ENCODE peak calls at places on chromosomes 2 and 18, in nine cellular contexts. One of them, this sample, is unnamed. For H3K27me3, the result is how much of the 10 kb centered on the place peaks cover.

GRCh38 chr2:26911911-26912861 is 58.3 kb upstream of the MAPRE3 start:
- DNase-seq in SJSA1: no peak
- DNase-seq in tibial nerve: no peak
- DNase-seq in effector memory CD4-positive, alpha-beta T cell: no peak
- DNase-seq in right cardiac atrium: peak
- DNase-seq in breast epithelium: no peak
- DNase-seq in GM23338: peak
- DNase-seq in uterus: no peak
- DNase-seq in ovary: no peak
- DNase-seq in this sample: no peak

GRCh38 chr2:23940976-23941605 is 828 bp downstream of the UBXN2A start:
- DNase-seq in SJSA1: no peak
- DNase-seq in tibial nerve: no peak
- DNase-seq in effector memory CD4-positive, alpha-beta T cell: no peak
- DNase-seq in right cardiac atrium: no peak
- DNase-seq in breast epithelium: no peak
- DNase-seq in GM23338: no peak
- DNase-seq in uterus: no peak
- DNase-seq in ovary: no peak
- DNase-seq in this sample: no peak

GRCh38 chr2:135512099-135512498 is 18.9 kb downstream of the ZRANB3 start:
- DNase-seq in SJSA1: no peak
- DNase-seq in tibial nerve: no peak
- DNase-seq in effector memory CD4-positive, alpha-beta T cell: no peak
- DNase-seq in right cardiac atrium: no peak
- DNase-seq in breast epithelium: no peak
- DNase-seq in GM23338: no peak
- DNase-seq in uterus: no peak
- DNase-seq in ovary: no peak
- DNase-seq in this sample: no peak

GRCh38 chr18:37721544-37722302 is 156.1 kb upstream of the CELF4 start:
- DNase-seq in SJSA1: no peak
- DNase-seq in tibial nerve: no peak
- DNase-seq in effector memory CD4-positive, alpha-beta T cell: no peak
- DNase-seq in right cardiac atrium: no peak
- DNase-seq in breast epithelium: no peak
- DNase-seq in GM23338: no peak
- DNase-seq in uterus: no peak
- DNase-seq in ovary: no peak
- DNase-seq in this sample: no peak

GRCh38 chr2:194264586-194264985 is 1392.4 kb upstream of the SLC39A10 start:
- DNase-seq in SJSA1: no peak
- DNase-seq in tibial nerve: no peak
- DNase-seq in effector memory CD4-positive, alpha-beta T cell: no peak
- DNase-seq in right cardiac atrium: no peak
- DNase-seq in breast epithelium: no peak
- DNase-seq in GM23338: no peak
- DNase-seq in uterus: no peak
- DNase-seq in ovary: no peak
- DNase-seq in this sample: no peak

GRCh38 chr18:39561136-39561535 is 1995.5 kb upstream of the CELF4 start:
- DNase-seq in SJSA1: no peak
- DNase-seq in tibial nerve: no peak
- DNase-seq in effector memory CD4-positive, alpha-beta T cell: no peak
- DNase-seq in right cardiac atrium: no peak
- DNase-seq in breast epithelium: no peak
- DNase-seq in GM23338: no peak
- DNase-seq in uterus: no peak
- DNase-seq in ovary: no peak
- DNase-seq in this sample: no peak

GRCh38 chr2:180722551-180723239 is 257.7 kb upstream of the UBE2E3 start:
- DNase-seq in SJSA1: no peak
- DNase-seq in tibial nerve: no peak
- DNase-seq in effector memory CD4-positive, alpha-beta T cell: no peak
- DNase-seq in right cardiac atrium: no peak
- DNase-seq in breast epithelium: no peak
- DNase-seq in GM23338: no peak
- DNase-seq in uterus: no peak
- DNase-seq in ovary: no peak
- DNase-seq in this sample: no peak

GRCh38 chr2:44742054-44742453 is 199.4 kb upstream of the SIX3 start:
- DNase-seq in SJSA1: no peak
- DNase-seq in tibial nerve: no peak
- DNase-seq in effector memory CD4-positive, alpha-beta T cell: no peak
- DNase-seq in right cardiac atrium: no peak
- DNase-seq in breast epithelium: no peak
- DNase-seq in GM23338: no peak
- DNase-seq in uterus: no peak
- DNase-seq in ovary: no peak
- DNase-seq in this sample: no peak

GRCh38 chr2:20368706-20369105 is 18.1 kb upstream of the PUM2 start:
- DNase-seq in SJSA1: no peak
- DNase-seq in tibial nerve: no peak
- DNase-seq in effector memory CD4-positive, alpha-beta T cell: no peak
- DNase-seq in right cardiac atrium: no peak
- DNase-seq in breast epithelium: no peak
- DNase-seq in GM23338: no peak
- DNase-seq in uterus: no peak
- DNase-seq in ovary: no peak
- DNase-seq in this sample: no peak

GRCh38 chr18:6058941-6059340 is 163.6 kb upstream of the TMEM200C start:
- DNase-seq in SJSA1: no peak
- DNase-seq in tibial nerve: no peak
- DNase-seq in effector memory CD4-positive, alpha-beta T cell: no peak
- DNase-seq in right cardiac atrium: peak
- DNase-seq in breast epithelium: no peak
- DNase-seq in GM23338: peak
- DNase-seq in uterus: no peak
- DNase-seq in ovary: no peak
- DNase-seq in this sample: no peak

GRCh38 chr18:75064513-75064905 is 144.4 kb downstream of the PTGR3 start:
- DNase-seq in SJSA1: no peak
- DNase-seq in tibial nerve: no peak
- DNase-seq in effector memory CD4-positive, alpha-beta T cell: no peak
- DNase-seq in right cardiac atrium: no peak
- DNase-seq in breast epithelium: no peak
- DNase-seq in GM23338: no peak
- DNase-seq in uterus: no peak
- DNase-seq in ovary: no peak
- DNase-seq in this sample: no peak

GRCh38 chr2:65377556-65378307 is 54.7 kb downstream of the SPRED2 start:
- DNase-seq in SJSA1: peak
- DNase-seq in tibial nerve: no peak
- DNase-seq in effector memory CD4-positive, alpha-beta T cell: no peak
- DNase-seq in right cardiac atrium: no peak
- DNase-seq in breast epithelium: no peak
- DNase-seq in GM23338: peak
- DNase-seq in uterus: no peak
- DNase-seq in ovary: no peak
- DNase-seq in this sample: no peak

DNA sequence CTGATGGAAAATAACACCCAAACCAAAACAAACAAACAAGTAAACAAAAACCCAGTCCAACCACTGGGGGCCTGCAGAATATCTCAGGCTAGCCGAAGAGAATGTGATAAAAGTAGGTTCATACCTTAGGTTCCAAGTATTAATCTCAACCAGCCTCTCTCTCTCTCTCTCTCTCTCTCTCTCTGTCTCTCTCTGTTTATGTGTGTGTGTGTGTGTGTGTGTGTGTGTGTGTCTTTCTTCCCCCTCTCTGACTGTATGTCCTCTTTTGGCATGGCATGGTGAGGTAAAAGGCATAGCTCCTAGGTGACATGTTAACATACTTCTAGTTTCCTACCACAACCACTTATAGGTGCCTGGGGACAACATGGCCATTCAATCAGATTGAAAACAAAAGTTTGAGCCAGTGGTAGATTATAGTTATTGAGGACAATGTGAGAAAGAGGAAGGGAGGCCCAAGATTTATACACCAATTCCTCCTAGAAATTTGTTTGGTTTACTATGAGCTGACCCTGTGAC is 93.0 kb downstream of the SETBP1 start:
- DNase-seq in SJSA1: no peak
- DNase-seq in tibial nerve: no peak
- DNase-seq in effector memory CD4-positive, alpha-beta T cell: no peak
- DNase-seq in right cardiac atrium: no peak
- DNase-seq in breast epithelium: no peak
- DNase-seq in GM23338: no peak
- DNase-seq in uterus: no peak
- DNase-seq in ovary: no peak
- DNase-seq in this sample: no peak
- H3K27me3 ChIP-seq in SJSA1: under half
- H3K27me3 ChIP-seq in tibial nerve: under half
- H3K27me3 ChIP-seq in effector memory CD4-positive, alpha-beta T cell: under half
- H3K27me3 ChIP-seq in right cardiac atrium: under half
- H3K27me3 ChIP-seq in breast epithelium: under half
- H3K27me3 ChIP-seq in GM23338: under half
- H3K27me3 ChIP-seq in uterus: under half
- H3K27me3 ChIP-seq in ovary: under half
- H3K27me3 ChIP-seq in this sample: under half

DNA sequence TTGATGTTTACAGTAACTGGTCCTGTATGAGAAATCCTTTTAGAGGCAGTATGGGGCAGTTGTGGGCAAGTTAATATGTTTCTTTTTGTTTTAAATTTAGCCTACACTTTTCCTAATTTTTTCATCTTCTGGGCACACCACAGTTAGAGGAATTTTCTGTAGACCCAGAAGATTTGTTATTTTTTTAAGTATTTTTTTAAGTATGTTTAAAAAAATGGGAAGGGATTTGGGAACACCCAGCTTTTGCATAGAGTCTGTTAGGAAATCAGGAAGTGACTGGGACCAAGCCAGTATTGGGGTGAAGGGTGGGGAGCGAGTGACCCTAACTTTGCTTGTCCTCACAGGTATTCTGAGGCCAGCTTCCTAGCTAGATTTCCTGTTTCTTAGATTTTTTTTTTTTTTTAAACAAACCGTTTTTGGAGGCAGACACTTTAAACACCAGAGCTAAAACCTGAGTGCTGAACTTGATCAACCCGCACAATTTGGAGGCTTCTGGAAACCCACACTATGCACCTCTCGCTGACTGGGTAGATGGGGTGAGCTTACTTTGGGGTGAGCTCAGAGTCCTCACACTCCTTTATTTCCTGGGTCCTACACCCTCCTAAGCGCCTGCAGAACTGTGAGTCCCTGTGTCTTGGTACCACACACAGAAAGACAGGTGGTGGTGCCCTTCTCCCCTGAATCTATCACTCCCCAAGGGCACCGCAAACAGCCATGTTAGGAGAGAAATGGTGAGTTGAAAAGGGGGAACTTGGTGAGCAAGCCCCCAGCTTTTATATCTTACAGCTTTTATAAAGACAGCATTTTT is 5.2 kb downstream of the GATA6 start:
- DNase-seq in SJSA1: no peak
- DNase-seq in tibial nerve: no peak
- DNase-seq in effector memory CD4-positive, alpha-beta T cell: no peak
- DNase-seq in right cardiac atrium: no peak
- DNase-seq in breast epithelium: no peak
- DNase-seq in GM23338: no peak
- DNase-seq in uterus: no peak
- DNase-seq in ovary: no peak
- DNase-seq in this sample: no peak
- H3K27me3 ChIP-seq in SJSA1: under half
- H3K27me3 ChIP-seq in tibial nerve: under half
- H3K27me3 ChIP-seq in effector memory CD4-positive, alpha-beta T cell: under half
- H3K27me3 ChIP-seq in right cardiac atrium: under half
- H3K27me3 ChIP-seq in breast epithelium: under half
- H3K27me3 ChIP-seq in GM23338: half or more
- H3K27me3 ChIP-seq in uterus: under half
- H3K27me3 ChIP-seq in ovary: under half
- H3K27me3 ChIP-seq in this sample: under half

DNA sequence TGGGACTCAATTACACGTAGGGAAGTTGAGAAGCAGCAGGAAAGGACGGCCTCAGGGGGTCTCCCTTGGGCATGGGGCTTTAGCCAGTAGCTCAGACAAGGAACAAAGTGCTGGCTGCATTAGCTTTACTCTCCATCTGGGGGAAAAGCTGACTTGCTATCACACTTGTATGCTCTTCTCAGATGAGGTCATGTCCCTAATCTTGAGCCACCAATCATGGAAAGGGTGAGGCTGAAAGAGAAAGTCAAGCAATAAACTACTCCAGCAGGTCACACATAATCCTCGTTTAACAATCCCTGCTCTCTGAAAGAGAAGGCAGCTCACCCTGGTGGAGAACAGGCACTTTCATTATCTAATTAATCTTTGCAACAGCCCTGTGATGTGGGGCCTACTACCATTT is 129.7 kb upstream of the CAPN13 start:
- DNase-seq in SJSA1: no peak
- DNase-seq in tibial nerve: no peak
- DNase-seq in effector memory CD4-positive, alpha-beta T cell: no peak
- DNase-seq in right cardiac atrium: no peak
- DNase-seq in breast epithelium: no peak
- DNase-seq in GM23338: no peak
- DNase-seq in uterus: no peak
- DNase-seq in ovary: no peak
- DNase-seq in this sample: no peak
- H3K27me3 ChIP-seq in SJSA1: under half
- H3K27me3 ChIP-seq in tibial nerve: under half
- H3K27me3 ChIP-seq in effector memory CD4-positive, alpha-beta T cell: under half
- H3K27me3 ChIP-seq in right cardiac atrium: under half
- H3K27me3 ChIP-seq in breast epithelium: under half
- H3K27me3 ChIP-seq in GM23338: under half
- H3K27me3 ChIP-seq in uterus: under half
- H3K27me3 ChIP-seq in ovary: under half
- H3K27me3 ChIP-seq in this sample: under half

GRCh38 chr2:63058742-63059433 is 8.3 kb downstream of the OTX1 start:
- DNase-seq in SJSA1: no peak
- DNase-seq in tibial nerve: no peak
- DNase-seq in effector memory CD4-positive, alpha-beta T cell: no peak
- DNase-seq in right cardiac atrium: no peak
- DNase-seq in breast epithelium: no peak
- DNase-seq in GM23338: peak
- DNase-seq in uterus: no peak
- DNase-seq in ovary: peak
- DNase-seq in this sample: no peak

GRCh38 chr2:63059434-63060078 is 8.9 kb downstream of the OTX1 start:
- DNase-seq in SJSA1: no peak
- DNase-seq in tibial nerve: no peak
- DNase-seq in effector memory CD4-positive, alpha-beta T cell: no peak
- DNase-seq in right cardiac atrium: peak
- DNase-seq in breast epithelium: no peak
- DNase-seq in GM23338: peak
- DNase-seq in uterus: no peak
- DNase-seq in ovary: peak
- DNase-seq in this sample: no peak

GRCh38 chr2:63057249-63058148 is 6.9 kb downstream of the OTX1 start:
- DNase-seq in SJSA1: no peak
- DNase-seq in tibial nerve: no peak
- DNase-seq in effector memory CD4-positive, alpha-beta T cell: no peak
- DNase-seq in right cardiac atrium: no peak
- DNase-seq in breast epithelium: no peak
- DNase-seq in GM23338: peak
- DNase-seq in uterus: no peak
- DNase-seq in ovary: no peak
- DNase-seq in this sample: no peak

GRCh38 chr2:63058149-63058741 is 7.6 kb downstream of the OTX1 start:
- DNase-seq in SJSA1: no peak
- DNase-seq in tibial nerve: no peak
- DNase-seq in effector memory CD4-positive, alpha-beta T cell: no peak
- DNase-seq in right cardiac atrium: no peak
- DNase-seq in breast epithelium: no peak
- DNase-seq in GM23338: peak
- DNase-seq in uterus: no peak
- DNase-seq in ovary: peak
- DNase-seq in this sample: no peak

GRCh38 chr2:63060079-63060482 is 9.5 kb downstream of the OTX1 start:
- DNase-seq in SJSA1: no peak
- DNase-seq in tibial nerve: no peak
- DNase-seq in effector memory CD4-positive, alpha-beta T cell: no peak
- DNase-seq in right cardiac atrium: no peak
- DNase-seq in breast epithelium: no peak
- DNase-seq in GM23338: no peak
- DNase-seq in uterus: no peak
- DNase-seq in ovary: no peak
- DNase-seq in this sample: peak
- H3K27me3 ChIP-seq in SJSA1: under half
- H3K27me3 ChIP-seq in tibial nerve: under half
- H3K27me3 ChIP-seq in effector memory CD4-positive, alpha-beta T cell: half or more
- H3K27me3 ChIP-seq in right cardiac atrium: under half
- H3K27me3 ChIP-seq in breast epithelium: half or more
- H3K27me3 ChIP-seq in GM23338: half or more
- H3K27me3 ChIP-seq in uterus: half or more
- H3K27me3 ChIP-seq in ovary: under half
- H3K27me3 ChIP-seq in this sample: under half

This sample was measured in CD4-positive, CD25-positive, alpha-beta regulatory T cell.